ENCODE peak calls at places on chromosomes 16 and 17, in ten cellular contexts. One of them, this sample, is unnamed.

GRCh38 chr16:19912445-19913305 is 28.0 kb upstream of the GPRC5B start:
- DNase-seq in fibroblast of the conjunctiva: no peak
- DNase-seq in WTC11: no peak
- DNase-seq in T-helper 1 cell: no peak
- DNase-seq in HS-5: peak
- DNase-seq in body of pancreas: no peak
- DNase-seq in HT1080: peak
- DNase-seq in stimulated activated naive B cell treated with anti-CD40 and anti-IgM and Interleukin-4, amounts not matched to agents 10 μg/mL and 1 μg/mL and 100 μg/mL, for 72 hours: no peak
- DNase-seq in T-helper 2 cell: no peak
- DNase-seq in mammary epithelial cell: peak
- DNase-seq in this sample: no peak

GRCh38 chr16:15057755-15058417 is 2.0 kb upstream of the NTAN1 start:
- DNase-seq in fibroblast of the conjunctiva: no peak
- DNase-seq in WTC11: no peak
- DNase-seq in T-helper 1 cell: no peak
- DNase-seq in HS-5: no peak
- DNase-seq in body of pancreas: no peak
- DNase-seq in HT1080: no peak
- DNase-seq in stimulated activated naive B cell treated with anti-CD40 and anti-IgM and Interleukin-4, amounts not matched to agents 10 μg/mL and 1 μg/mL and 100 μg/mL, for 72 hours: no peak
- DNase-seq in T-helper 2 cell: no peak
- DNase-seq in mammary epithelial cell: no peak
- DNase-seq in this sample: no peak

GRCh38 chr17:65078441-65079160 is 22.1 kb upstream of the GNA13 start:
- DNase-seq in fibroblast of the conjunctiva: no peak
- DNase-seq in WTC11: no peak
- DNase-seq in T-helper 1 cell: no peak
- DNase-seq in HS-5: no peak
- DNase-seq in body of pancreas: no peak
- DNase-seq in HT1080: peak
- DNase-seq in stimulated activated naive B cell treated with anti-CD40 and anti-IgM and Interleukin-4, amounts not matched to agents 10 μg/mL and 1 μg/mL and 100 μg/mL, for 72 hours: no peak
- DNase-seq in T-helper 2 cell: no peak
- DNase-seq in mammary epithelial cell: peak
- DNase-seq in this sample: no peak

GRCh38 chr17:42287305-42288077 is 807 bp upstream of the STAT5A start:
- DNase-seq in fibroblast of the conjunctiva: no peak
- DNase-seq in WTC11: no peak
- DNase-seq in T-helper 1 cell: peak
- DNase-seq in HS-5: no peak
- DNase-seq in body of pancreas: peak
- DNase-seq in HT1080: no peak
- DNase-seq in stimulated activated naive B cell treated with anti-CD40 and anti-IgM and Interleukin-4, amounts not matched to agents 10 μg/mL and 1 μg/mL and 100 μg/mL, for 72 hours: peak
- DNase-seq in T-helper 2 cell: no peak
- DNase-seq in mammary epithelial cell: no peak
- DNase-seq in this sample: no peak

GRCh38 chr17:80497726-80498241 is 21.4 kb upstream of the NPTX1 start:
- DNase-seq in fibroblast of the conjunctiva: no peak
- DNase-seq in WTC11: no peak
- DNase-seq in T-helper 1 cell: no peak
- DNase-seq in HS-5: no peak
- DNase-seq in body of pancreas: no peak
- DNase-seq in HT1080: peak
- DNase-seq in stimulated activated naive B cell treated with anti-CD40 and anti-IgM and Interleukin-4, amounts not matched to agents 10 μg/mL and 1 μg/mL and 100 μg/mL, for 72 hours: no peak
- DNase-seq in T-helper 2 cell: no peak
- DNase-seq in mammary epithelial cell: no peak
- DNase-seq in this sample: no peak

GRCh38 chr16:28260193-28260592 is 32.1 kb upstream of the SBK1 start:
- DNase-seq in fibroblast of the conjunctiva: no peak
- DNase-seq in WTC11: no peak
- DNase-seq in T-helper 1 cell: no peak
- DNase-seq in HS-5: no peak
- DNase-seq in body of pancreas: no peak
- DNase-seq in HT1080: no peak
- DNase-seq in stimulated activated naive B cell treated with anti-CD40 and anti-IgM and Interleukin-4, amounts not matched to agents 10 μg/mL and 1 μg/mL and 100 μg/mL, for 72 hours: no peak
- DNase-seq in T-helper 2 cell: no peak
- DNase-seq in mammary epithelial cell: no peak
- DNase-seq in this sample: no peak

GRCh38 chr17:8894673-8895578 is 27.5 kb upstream of the PIK3R6 start:
- DNase-seq in fibroblast of the conjunctiva: peak
- DNase-seq in WTC11: peak
- DNase-seq in T-helper 1 cell: no peak
- DNase-seq in HS-5: peak
- DNase-seq in body of pancreas: peak
- DNase-seq in HT1080: peak
- DNase-seq in stimulated activated naive B cell treated with anti-CD40 and anti-IgM and Interleukin-4, amounts not matched to agents 10 μg/mL and 1 μg/mL and 100 μg/mL, for 72 hours: no peak
- DNase-seq in T-helper 2 cell: no peak
- DNase-seq in mammary epithelial cell: peak
- DNase-seq in this sample: peak

GRCh38 chr16:62738631-62739030 is 702.4 kb upstream of the CDH8 start:
- DNase-seq in fibroblast of the conjunctiva: no peak
- DNase-seq in WTC11: no peak
- DNase-seq in T-helper 1 cell: no peak
- DNase-seq in HS-5: no peak
- DNase-seq in body of pancreas: no peak
- DNase-seq in HT1080: no peak
- DNase-seq in stimulated activated naive B cell treated with anti-CD40 and anti-IgM and Interleukin-4, amounts not matched to agents 10 μg/mL and 1 μg/mL and 100 μg/mL, for 72 hours: no peak
- DNase-seq in T-helper 2 cell: no peak
- DNase-seq in mammary epithelial cell: no peak
- DNase-seq in this sample: no peak